ENCODE peak calls at places on chromosomes 13 and 19, in seven cellular contexts. One of them, this sample, is unnamed. For H3K36me3 and H3K27me3, the result is how much of the 10 kb centered on the place peaks cover.

GRCh38 chr13:105642511-105642958 is 892.9 kb downstream of the EFNB2 start:
- DNase-seq in lung: no peak
- DNase-seq in GM23338: no peak
- DNase-seq in transverse colon: no peak
- DNase-seq in CD8-positive, alpha-beta T cell: no peak
- DNase-seq in neuronal stem cell: no peak
- DNase-seq in ascending aorta: no peak
- DNase-seq in this sample: no peak

GRCh38 chr13:35479223-35479536 is 2.7 kb upstream of the MAB21L1 start:
- DNase-seq in neuronal stem cell: no peak
- DNase-seq in GM23338: peak
- DNase-seq in CD8-positive, alpha-beta T cell: no peak
- DNase-seq in lung: no peak
- DNase-seq in ascending aorta: no peak
- DNase-seq in transverse colon: no peak
- DNase-seq in this sample: no peak

GRCh38 chr13:39224841-39225240 is 186.6 kb downstream of the NHLRC3 start:
- DNase-seq in lung: no peak
- DNase-seq in neuronal stem cell: no peak
- DNase-seq in transverse colon: no peak
- DNase-seq in GM23338: no peak
- DNase-seq in CD8-positive, alpha-beta T cell: no peak
- DNase-seq in ascending aorta: no peak
- DNase-seq in this sample: no peak

GRCh38 chr13:37313383-37313782 is 207.9 kb upstream of the CSNK1A1L start:
- DNase-seq in GM23338: no peak
- DNase-seq in CD8-positive, alpha-beta T cell: no peak
- DNase-seq in neuronal stem cell: no peak
- DNase-seq in lung: no peak
- DNase-seq in transverse colon: no peak
- DNase-seq in ascending aorta: no peak
- DNase-seq in this sample: no peak

GRCh38 chr19:49468746-49469447 is 5.1 kb upstream of the FLT3LG start:
- DNase-seq in neuronal stem cell: no peak
- DNase-seq in lung: peak
- DNase-seq in GM23338: peak
- DNase-seq in transverse colon: peak
- DNase-seq in CD8-positive, alpha-beta T cell: peak
- DNase-seq in ascending aorta: no peak
- DNase-seq in this sample: no peak

GRCh38 chr13:88248393-88248792 is 577.2 kb downstream of the SLITRK5 start:
- DNase-seq in GM23338: peak
- DNase-seq in transverse colon: no peak
- DNase-seq in ascending aorta: no peak
- DNase-seq in neuronal stem cell: peak
- DNase-seq in lung: no peak
- DNase-seq in CD8-positive, alpha-beta T cell: no peak
- DNase-seq in this sample: no peak

GRCh38 chr13:84377071-84377470 is 494.8 kb upstream of the SLITRK1 start:
- DNase-seq in GM23338: no peak
- DNase-seq in lung: no peak
- DNase-seq in CD8-positive, alpha-beta T cell: no peak
- DNase-seq in neuronal stem cell: no peak
- DNase-seq in ascending aorta: no peak
- DNase-seq in transverse colon: no peak
- DNase-seq in this sample: no peak

GRCh38 chr13:48731957-48732569 is 78.3 kb downstream of the CYSLTR2 start:
- DNase-seq in transverse colon: peak
- DNase-seq in lung: no peak
- DNase-seq in neuronal stem cell: peak
- DNase-seq in GM23338: peak
- DNase-seq in CD8-positive, alpha-beta T cell: peak
- DNase-seq in ascending aorta: no peak
- DNase-seq in this sample: no peak

GRCh38 chr19:49911381-49912145 is 14.9 kb upstream of the IL4I1 start:
- DNase-seq in CD8-positive, alpha-beta T cell: no peak
- DNase-seq in ascending aorta: no peak
- DNase-seq in lung: no peak
- DNase-seq in GM23338: no peak
- DNase-seq in transverse colon: no peak
- DNase-seq in neuronal stem cell: no peak
- DNase-seq in this sample: no peak

GRCh38 chr13:54241719-54242118 is 1213.1 kb downstream of the OLFM4 start:
- DNase-seq in transverse colon: no peak
- DNase-seq in GM23338: no peak
- DNase-seq in lung: no peak
- DNase-seq in neuronal stem cell: no peak
- DNase-seq in ascending aorta: no peak
- DNase-seq in CD8-positive, alpha-beta T cell: no peak
- DNase-seq in this sample: no peak

GRCh38 chr19:53311044-53311443 is 22.5 kb upstream of the ZNF845 start:
- DNase-seq in lung: no peak
- DNase-seq in ascending aorta: no peak
- DNase-seq in GM23338: no peak
- DNase-seq in CD8-positive, alpha-beta T cell: no peak
- DNase-seq in neuronal stem cell: no peak
- DNase-seq in transverse colon: no peak
- DNase-seq in this sample: no peak

GRCh38 chr13:52899206-52899605 is 50.8 kb upstream of the PCDH8 start:
- DNase-seq in transverse colon: no peak
- DNase-seq in lung: no peak
- DNase-seq in neuronal stem cell: no peak
- DNase-seq in GM23338: no peak
- DNase-seq in ascending aorta: no peak
- DNase-seq in CD8-positive, alpha-beta T cell: no peak
- DNase-seq in this sample: no peak

GRCh38 chr13:75704942-75705320 is 68.8 kb downstream of the LMO7 start:
- DNase-seq in CD8-positive, alpha-beta T cell: no peak
- DNase-seq in neuronal stem cell: no peak
- DNase-seq in transverse colon: peak
- DNase-seq in lung: peak
- DNase-seq in ascending aorta: no peak
- DNase-seq in GM23338: peak
- DNase-seq in this sample: peak

GRCh38 chr19:50646074-50646807 is 3.0 kb upstream of the C19orf81 start:
- DNase-seq in GM23338: no peak
- DNase-seq in CD8-positive, alpha-beta T cell: no peak
- DNase-seq in neuronal stem cell: no peak
- DNase-seq in lung: no peak
- DNase-seq in ascending aorta: no peak
- DNase-seq in transverse colon: no peak
- DNase-seq in this sample: no peak

DNA sequence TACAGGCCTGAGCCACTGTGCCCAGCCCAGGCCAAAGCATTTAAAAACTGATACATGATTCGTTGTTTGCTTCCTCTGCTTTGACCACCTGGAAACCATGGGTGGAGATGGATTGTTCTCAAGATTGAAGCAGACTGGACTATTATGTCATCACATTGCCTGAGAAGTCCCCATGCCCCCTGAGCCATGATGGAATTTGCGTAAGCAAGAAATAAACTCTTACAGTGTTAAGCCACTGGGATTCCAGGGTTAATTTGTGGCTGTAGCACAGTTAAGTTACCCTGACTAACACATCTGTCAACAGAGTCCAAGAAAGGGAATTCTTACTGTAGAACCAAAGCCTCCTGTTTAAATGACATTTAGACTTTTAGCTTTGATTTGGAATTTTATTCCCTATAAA is 19.4 kb upstream of the DHRS12 start:
- DNase-seq in CD8-positive, alpha-beta T cell: no peak
- DNase-seq in neuronal stem cell: no peak
- DNase-seq in transverse colon: no peak
- DNase-seq in lung: no peak
- DNase-seq in GM23338: no peak
- DNase-seq in ascending aorta: no peak
- DNase-seq in this sample: no peak
- H3K4me3 ChIP-seq in CD8-positive, alpha-beta T cell: peak
- H3K4me3 ChIP-seq in neuronal stem cell: no peak
- H3K4me3 ChIP-seq in transverse colon: no peak
- H3K4me3 ChIP-seq in lung: no peak
- H3K4me3 ChIP-seq in GM23338: no peak
- H3K4me3 ChIP-seq in ascending aorta: no peak
- H3K4me3 ChIP-seq in this sample: no peak

GRCh38 chr19:651991-652390 is 11.0 kb downstream of the RNF126 start:
- DNase-seq in lung: no peak
- DNase-seq in CD8-positive, alpha-beta T cell: no peak
- DNase-seq in neuronal stem cell: no peak
- DNase-seq in GM23338: no peak
- DNase-seq in transverse colon: no peak
- DNase-seq in ascending aorta: no peak
- DNase-seq in this sample: no peak
- H3K36me3 ChIP-seq in lung: under half
- H3K36me3 ChIP-seq in CD8-positive, alpha-beta T cell: under half
- H3K36me3 ChIP-seq in neuronal stem cell: half or more
- H3K36me3 ChIP-seq in GM23338: under half
- H3K36me3 ChIP-seq in transverse colon: under half
- H3K36me3 ChIP-seq in ascending aorta: half or more
- H3K36me3 ChIP-seq in this sample: half or more

GRCh38 chr13:111407381-111408131 is 87.1 kb downstream of the TEX29 start:
- DNase-seq in neuronal stem cell: no peak
- DNase-seq in ascending aorta: no peak
- DNase-seq in CD8-positive, alpha-beta T cell: no peak
- DNase-seq in transverse colon: no peak
- DNase-seq in GM23338: no peak
- DNase-seq in lung: no peak
- DNase-seq in this sample: no peak

GRCh38 chr13:111403266-111403665 is 82.8 kb downstream of the TEX29 start:
- DNase-seq in ascending aorta: no peak
- DNase-seq in lung: no peak
- DNase-seq in CD8-positive, alpha-beta T cell: no peak
- DNase-seq in transverse colon: no peak
- DNase-seq in neuronal stem cell: no peak
- DNase-seq in GM23338: no peak
- DNase-seq in this sample: no peak

GRCh38 chr13:111402441-111402840 is 82.0 kb downstream of the TEX29 start:
- DNase-seq in neuronal stem cell: no peak
- DNase-seq in ascending aorta: no peak
- DNase-seq in transverse colon: no peak
- DNase-seq in lung: no peak
- DNase-seq in GM23338: no peak
- DNase-seq in CD8-positive, alpha-beta T cell: no peak
- DNase-seq in this sample: no peak

GRCh38 chr13:111406636-111407035 is 86.2 kb downstream of the TEX29 start:
- DNase-seq in GM23338: no peak
- DNase-seq in lung: no peak
- DNase-seq in ascending aorta: no peak
- DNase-seq in transverse colon: no peak
- DNase-seq in CD8-positive, alpha-beta T cell: no peak
- DNase-seq in neuronal stem cell: no peak
- DNase-seq in this sample: no peak

DNA sequence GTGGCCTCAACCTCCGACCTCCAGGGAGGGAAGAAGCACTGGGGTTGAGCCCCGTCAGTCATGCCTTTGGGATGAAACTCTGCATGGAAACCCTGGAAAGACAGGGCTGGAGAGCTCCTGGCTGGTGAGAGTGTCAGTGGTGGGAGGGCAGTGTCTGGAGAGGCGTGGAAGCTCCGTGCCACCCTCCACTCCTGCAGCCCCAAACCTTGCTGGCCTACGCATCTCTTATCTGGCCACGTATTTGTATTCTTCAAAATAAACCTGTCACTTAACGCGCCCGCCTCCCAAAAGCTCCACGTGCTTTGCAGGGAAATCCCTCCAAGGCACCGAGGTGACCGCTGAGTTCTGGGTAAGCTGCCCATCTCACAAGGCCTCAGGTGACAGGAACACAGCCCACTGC is 84.3 kb downstream of the TEX29 start:
- DNase-seq in neuronal stem cell: no peak
- DNase-seq in transverse colon: no peak
- DNase-seq in lung: no peak
- DNase-seq in ascending aorta: no peak
- DNase-seq in GM23338: no peak
- DNase-seq in CD8-positive, alpha-beta T cell: no peak
- DNase-seq in this sample: peak
- H3K27me3 ChIP-seq in neuronal stem cell: under half
- H3K27me3 ChIP-seq in transverse colon: under half
- H3K27me3 ChIP-seq in lung: under half
- H3K27me3 ChIP-seq in ascending aorta: under half
- H3K27me3 ChIP-seq in GM23338: under half
- H3K27me3 ChIP-seq in CD8-positive, alpha-beta T cell: under half
- H3K27me3 ChIP-seq in this sample: under half

GRCh38 chr13:22214184-22214583 is 543.3 kb downstream of the FGF9 start:
- DNase-seq in lung: no peak
- DNase-seq in neuronal stem cell: no peak
- DNase-seq in transverse colon: no peak
- DNase-seq in CD8-positive, alpha-beta T cell: no peak
- DNase-seq in ascending aorta: no peak
- DNase-seq in GM23338: no peak
- DNase-seq in this sample: no peak

GRCh38 chr13:22211876-22212275 is 541.0 kb downstream of the FGF9 start:
- DNase-seq in neuronal stem cell: no peak
- DNase-seq in ascending aorta: no peak
- DNase-seq in transverse colon: no peak
- DNase-seq in GM23338: no peak
- DNase-seq in lung: no peak
- DNase-seq in CD8-positive, alpha-beta T cell: no peak
- DNase-seq in this sample: no peak

GRCh38 chr13:22210134-22210930 is 539.5 kb downstream of the FGF9 start:
- DNase-seq in transverse colon: no peak
- DNase-seq in ascending aorta: no peak
- DNase-seq in CD8-positive, alpha-beta T cell: no peak
- DNase-seq in GM23338: peak
- DNase-seq in lung: no peak
- DNase-seq in neuronal stem cell: no peak
- DNase-seq in this sample: no peak

DNA sequence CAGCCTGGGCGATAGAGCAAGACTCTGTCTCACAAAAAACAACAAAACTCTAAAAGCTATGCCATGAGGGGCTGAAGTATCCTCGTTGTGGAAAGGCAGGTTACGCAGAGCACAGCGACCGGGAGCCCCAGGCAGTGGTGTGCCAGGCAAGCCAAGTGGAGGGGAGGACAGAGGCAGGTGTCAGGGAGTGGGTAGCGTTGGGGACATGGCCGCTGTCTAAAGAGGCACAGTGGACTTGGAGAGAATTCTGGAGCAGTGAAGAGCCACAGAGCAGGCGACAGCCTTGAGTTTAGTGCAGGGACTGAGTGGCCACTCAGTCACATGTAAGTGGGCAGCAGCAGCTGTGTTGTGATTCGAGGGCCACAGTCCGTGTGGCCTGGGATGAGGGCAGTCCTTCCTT is 541.7 kb downstream of the FGF9 start:
- DNase-seq in CD8-positive, alpha-beta T cell: no peak
- DNase-seq in transverse colon: no peak
- DNase-seq in neuronal stem cell: no peak
- DNase-seq in ascending aorta: no peak
- DNase-seq in GM23338: no peak
- DNase-seq in lung: no peak
- DNase-seq in this sample: no peak
- H3K4me3 ChIP-seq in CD8-positive, alpha-beta T cell: no peak
- H3K4me3 ChIP-seq in transverse colon: no peak
- H3K4me3 ChIP-seq in neuronal stem cell: no peak
- H3K4me3 ChIP-seq in ascending aorta: no peak
- H3K4me3 ChIP-seq in GM23338: no peak
- H3K4me3 ChIP-seq in lung: no peak
- H3K4me3 ChIP-seq in this sample: no peak

This sample was measured in RWPE2.